ENCODE peak calls at places on chromosomes 16 and 17, in seven cellular contexts. B is left ventricle myocardium inferior, Q is Caco-2, O is sigmoid colon, J is stomach, C is lower lobe of right lung, X is mucosa of descending colon. U is an unnamed sample.

GRCh38 chr17:67490471-67490870 is 113.4 kb downstream of the PITPNC1 start:
- DNase-seq in B (no peak), Q (no peak), O (no peak), J (no peak), C (no peak), X (no peak), U (no peak)

GRCh38 chr16:4369006-4369766 is 2.5 kb upstream of the VASN start:
- DNase-seq in B (no peak), Q (no peak), O (no peak), J (no peak), C (no peak), X (no peak), U (no peak)

GRCh38 chr16:89602273-89602951 is 11.0 kb upstream of the DPEP1 start:
- DNase-seq in B (no peak), Q (no peak), O (no peak), J (no peak), C (no peak), X (no peak), U (peak; percentile 90)

GRCh38 chr17:81090361-81091133 is 55.6 kb downstream of the BAIAP2 start:
- DNase-seq in B (peak; percentile 62), Q (peak; percentile 57), O (peak; percentile 85), J (peak; percentile 56), C (peak; percentile 92), X (peak; percentile 71), U (no peak)

GRCh38 chr16:78259883-78260282 is 160.4 kb downstream of the WWOX start:
- DNase-seq in B (no peak), Q (no peak), O (no peak), J (no peak), C (no peak), X (no peak), U (no peak)

GRCh38 chr16:3121843-3122467 is 9.6 kb downstream of the ZNF205 start:
- DNase-seq in B (no peak), Q (no peak), O (no peak), J (no peak), C (no peak), X (no peak), U (peak; percentile 36)

GRCh38 chr17:42409467-42410351 is 13.3 kb downstream of the CAVIN1 start:
- DNase-seq in B (peak; percentile 67), Q (no peak), O (peak; percentile 94), J (peak; percentile 40), C (peak; percentile 66), X (peak; percentile 25), U (peak; percentile 91)

GRCh38 chr17:66716236-66717026 is 118.5 kb upstream of the CACNG5 start:
- DNase-seq in B (no peak), Q (no peak), O (no peak), J (no peak), C (no peak), X (no peak), U (no peak)

GRCh38 chr16:8943001-8943763 is 20.5 kb downstream of the USP7 start:
- DNase-seq in B (no peak), Q (no peak), O (no peak), J (no peak), C (no peak), X (no peak), U (no peak)

GRCh38 chr16:87723224-87723619 is 42.6 kb downstream of the KLHDC4 start:
- DNase-seq in B (peak; percentile 57), Q (no peak), O (no peak), J (peak; percentile 48), C (no peak), X (no peak), U (peak; percentile 88)

GRCh38 chr17:77356109-77356689 is 215.4 kb downstream of the SEC14L1 start:
- DNase-seq in B (no peak), Q (no peak), O (peak; percentile 62), J (peak; percentile 24), C (no peak), X (no peak), U (no peak)

DNA sequence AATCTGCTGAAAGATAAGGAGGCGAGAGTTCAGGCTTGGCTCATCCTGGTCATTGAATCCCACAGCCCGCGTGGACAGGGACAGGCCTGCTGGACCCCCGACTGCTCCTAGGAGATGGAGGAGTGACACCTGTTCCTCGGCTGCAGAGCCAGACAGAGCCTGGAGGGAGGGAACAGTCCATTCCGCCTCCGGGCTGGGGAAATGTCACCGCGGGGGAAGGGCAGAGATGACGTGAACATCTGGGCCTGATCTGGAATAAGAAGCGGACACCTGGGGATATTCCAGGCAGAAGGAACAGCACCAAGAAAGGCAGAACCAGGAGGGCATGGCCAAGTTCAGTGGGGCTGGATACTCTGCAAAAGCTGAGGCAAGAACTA is 1.5 kb downstream of the ZNF747 start:
- DNase-seq in B (no peak), Q (no peak), O (no peak), J (peak; percentile 64), C (no peak), X (peak; percentile 64), U (no peak)
- H3K4me3 ChIP-seq in B (peak overlapping the region; percentile 93), Q (peak overlapping the region; percentile 80), O (no peak overlapping the region), J (no peak overlapping the region), C (peak overlapping the region; percentile 84), X (no peak overlapping the region), U (no peak overlapping the region)

DNA sequence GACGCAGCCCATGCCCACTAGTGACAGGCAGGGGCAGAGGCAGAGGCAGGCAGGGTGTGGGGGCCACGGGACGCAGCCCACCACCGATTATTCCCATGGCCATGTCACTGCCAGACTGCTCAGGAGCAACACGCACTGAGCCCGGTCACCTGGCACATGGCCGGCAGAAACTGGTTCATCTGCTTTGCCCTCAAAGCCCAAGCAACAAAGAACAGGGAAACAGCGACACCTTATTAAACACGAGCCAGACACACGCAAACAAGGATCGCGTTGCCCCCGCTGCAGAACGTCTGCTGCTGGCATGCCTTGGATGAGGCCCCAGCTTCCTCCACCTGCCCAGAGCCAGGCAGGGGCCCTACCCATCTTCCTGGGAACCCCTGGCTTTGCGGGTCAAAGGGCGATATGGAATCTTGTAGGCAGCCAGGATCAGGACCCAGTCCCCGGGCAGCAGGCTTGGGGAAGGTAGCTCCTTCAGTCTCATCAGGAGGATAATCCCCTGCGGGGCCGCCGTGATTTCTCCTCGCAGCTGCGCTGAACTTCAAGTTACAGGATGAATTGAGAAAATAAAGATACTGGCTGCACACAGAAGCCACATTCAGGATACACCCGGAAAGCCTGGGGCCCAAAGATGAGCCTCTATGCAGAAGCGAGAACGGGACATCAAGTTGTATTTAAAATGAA is 4.8 kb downstream of the TBC1D16 start:
- DNase-seq in B (no peak), Q (no peak), O (no peak), J (peak; percentile 92), C (peak; percentile 83), X (peak; percentile 80), U (no peak)
- H3K4me3 ChIP-seq in B (no peak overlapping the region), Q (no peak overlapping the region), O (no peak overlapping the region), J (no peak overlapping the region), C (no peak overlapping the region), X (no peak overlapping the region), U (no peak overlapping the region)

GRCh38 chr17:28476076-28476475 is 2.6 kb downstream of the SLC13A2 start:
- DNase-seq in B (no peak), Q (no peak), O (peak; percentile 13), J (no peak), C (no peak), X (no peak), U (no peak)

GRCh38 chr17:28473542-28473941 is at the start of gene SLC13A2:
- DNase-seq in B (no peak), Q (peak; percentile 43), O (peak; percentile 22), J (peak; percentile 52), C (no peak), X (peak; percentile 68), U (no peak)

GRCh38 chr17:28474035-28474640 is 694 bp downstream of the SLC13A2 start:
- DNase-seq in B (no peak), Q (peak; percentile 38), O (peak; percentile 22), J (no peak), C (no peak), X (peak; percentile 36), U (no peak)

GRCh38 chr17:28472871-28473497 is 460 bp upstream of the SLC13A2 start:
- DNase-seq in B (no peak), Q (peak; percentile 34), O (peak; percentile 45), J (no peak), C (no peak), X (peak; percentile 46), U (no peak)

DNA sequence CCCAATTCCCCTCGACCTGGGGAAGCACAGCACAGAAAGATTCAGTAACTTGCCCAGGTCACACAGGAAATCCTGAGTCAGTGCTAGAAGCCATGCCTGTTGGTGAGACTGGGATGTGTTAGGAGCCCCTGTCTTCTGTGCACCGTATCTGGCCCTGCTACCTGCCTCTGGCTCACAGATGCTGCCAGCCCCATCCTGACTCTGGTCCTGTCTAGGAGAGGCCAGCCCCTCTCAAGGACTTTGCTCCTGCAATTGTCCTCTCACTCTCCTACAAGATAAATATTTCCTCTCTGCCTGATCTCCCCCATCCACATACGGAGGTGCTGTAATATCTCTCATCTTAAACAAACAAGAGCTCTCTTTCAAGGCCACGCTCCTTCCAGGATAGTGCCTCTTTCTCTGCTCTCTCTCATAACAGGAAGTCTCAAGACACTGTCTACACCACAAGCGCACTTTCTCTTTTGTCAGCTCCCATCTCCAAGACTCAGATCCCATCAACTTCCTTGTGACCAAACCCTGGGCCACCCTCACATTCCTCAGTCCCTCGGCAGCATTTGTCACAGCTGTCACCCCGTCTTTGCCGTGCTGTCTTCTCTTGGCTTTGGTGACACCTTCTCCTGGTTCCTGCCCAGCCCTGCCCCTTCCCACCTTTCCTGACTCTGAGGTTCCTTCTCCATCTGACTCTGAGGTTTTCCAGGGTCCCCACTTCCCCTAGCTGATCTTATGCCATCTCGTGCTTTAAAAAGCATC is 1.9 kb downstream of the SLC13A2 start:
- DNase-seq in B (no peak), Q (peak; percentile 87), O (peak; percentile 21), J (no peak), C (no peak), X (peak; percentile 53), U (peak; percentile 26)
- H3K4me3 ChIP-seq in B (no peak overlapping the region), Q (no peak overlapping the region), O (no peak overlapping the region), J (no peak overlapping the region), C (no peak overlapping the region), X (no peak overlapping the region), U (no peak overlapping the region)

GRCh38 chr16:82037251-82037650 is 2.2 kb downstream of the HSD17B2 start:
- DNase-seq in B (no peak), Q (no peak), O (no peak), J (no peak), C (no peak), X (no peak), U (peak; percentile 23)

GRCh38 chr16:82033683-82034300 is 1.3 kb upstream of the HSD17B2 start:
- DNase-seq in B (no peak), Q (no peak), O (no peak), J (peak; percentile 77), C (no peak), X (peak; percentile 65), U (no peak)

GRCh38 chr16:82037666-82038065 is 2.6 kb downstream of the HSD17B2 start:
- DNase-seq in B (no peak), Q (no peak), O (no peak), J (no peak), C (no peak), X (no peak), U (peak; percentile 9)

GRCh38 chr16:82033006-82033405 is 2.0 kb upstream of the HSD17B2 start:
- DNase-seq in B (no peak), Q (no peak), O (no peak), J (peak; percentile 84), C (peak; percentile 61), X (peak; percentile 71), U (no peak)

DNA sequence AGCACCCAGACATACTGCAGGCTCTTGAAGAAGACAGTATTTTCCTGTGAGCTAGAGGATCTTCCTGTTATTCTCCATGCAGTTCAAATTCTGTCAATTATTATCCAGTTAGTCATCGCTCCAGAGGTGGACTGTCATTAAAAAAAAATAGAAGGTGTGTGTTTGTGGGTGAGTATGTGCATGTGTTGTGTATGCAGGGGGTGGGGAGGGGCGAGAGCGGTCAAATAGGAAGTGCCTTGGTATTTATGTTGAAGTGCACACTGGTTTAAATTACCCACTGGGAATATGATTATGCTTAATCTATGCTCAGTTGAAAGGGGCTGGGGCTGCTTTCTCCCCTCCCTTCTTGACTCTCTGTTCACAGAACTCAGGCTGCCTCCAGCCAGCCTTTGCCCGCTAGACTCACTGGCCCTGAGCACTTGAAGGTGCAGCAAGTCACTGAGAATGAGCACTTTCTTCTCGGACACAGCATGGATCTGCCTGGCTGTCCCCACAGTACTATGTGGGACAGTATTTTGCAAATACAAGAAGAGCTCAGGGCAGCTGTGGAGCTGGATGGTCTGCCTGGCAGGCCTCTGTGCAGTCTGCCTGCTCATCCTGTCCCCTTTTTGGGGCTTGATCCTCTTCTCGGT is at the start of gene HSD17B2:
- DNase-seq in B (no peak), Q (peak; percentile 65), O (no peak), J (peak; percentile 32), C (no peak), X (peak; percentile 69), U (peak; percentile 27)
- H3K4me3 ChIP-seq in B (no peak within 1 kb of the TSS), Q (peak within 1 kb of the TSS; percentile 38), O (no peak within 1 kb of the TSS), J (no peak within 1 kb of the TSS), C (peak within 1 kb of the TSS; percentile 3), X (peak within 1 kb of the TSS; percentile 18), U (no peak within 1 kb of the TSS)